ENCODE peak calls at places on chromosome 19, in ten cellular contexts. E is lower leg skin, R is astrocyte of the spinal cord, W is ascending aorta, A is cardiac fibroblast, Q is suprapubic skin, S is psoas muscle, I is SK-N-SH, M is adrenal gland, K is AG04449. C is an unnamed sample.

GRCh38 chr19:7224205-7224833 is 69.9 kb downstream of the INSR start:
- DNase-seq in R (no peak), A (peak; percentile 88), M (peak; percentile 63), K (no peak), W (no peak), Q (peak; percentile 83), E (peak; percentile 91), I (no peak), S (no peak), C (peak; percentile 79)

GRCh38 chr19:1467228-1467511 is 11.8 kb downstream of the C19orf25 start:
- DNase-seq in M (no peak), E (no peak), R (no peak), W (no peak), K (no peak), A (no peak), Q (no peak), I (no peak), S (no peak), C (no peak)

GRCh38 chr19:19628499-19629134 is 597 bp upstream of the LPAR2 start:
- DNase-seq in W (no peak), K (no peak), E (no peak), S (no peak), Q (no peak), A (peak; percentile 64), M (peak; percentile 75), R (peak; percentile 42), I (peak; percentile 95), C (no peak)

GRCh38 chr19:8116437-8117293 is 32.7 kb downstream of the FBN3 start:
- DNase-seq in E (no peak), Q (no peak), A (no peak), W (no peak), M (no peak), S (no peak), R (no peak), K (no peak), I (no peak), C (no peak)

GRCh38 chr19:41166888-41167804 is 25.9 kb upstream of the CYP2S1 start:
- DNase-seq in E (no peak), K (no peak), S (no peak), R (no peak), Q (no peak), A (no peak), W (no peak), I (no peak), M (no peak), C (no peak)

GRCh38 chr19:37304190-37304883 is 66.6 kb upstream of the ZNF527 start:
- DNase-seq in W (no peak), A (no peak), Q (no peak), E (peak; percentile 87), R (no peak), M (peak; percentile 62), S (peak; percentile 49), I (peak; percentile 73), K (no peak), C (no peak)

GRCh38 chr19:5022066-5022860 is 53.4 kb downstream of the KDM4B start:
- DNase-seq in K (no peak), A (no peak), E (no peak), I (no peak), W (no peak), Q (no peak), S (no peak), R (no peak), M (no peak), C (no peak)

GRCh38 chr19:54646331-54646841 is 16.1 kb downstream of the LILRB1 start:
- DNase-seq in K (no peak), R (no peak), M (no peak), E (peak; percentile 48), A (no peak), S (no peak), W (no peak), Q (no peak), I (no peak), C (no peak)

GRCh38 chr19:861756-862528 is 2.5 kb downstream of the CFD start:
- DNase-seq in K (no peak), S (no peak), R (peak; percentile 23), E (no peak), M (peak; percentile 76), W (no peak), Q (no peak), I (peak; percentile 95), A (peak; percentile 30), C (no peak)

GRCh38 chr19:1830568-1830967 is 17.7 kb downstream of the REXO1 start:
- DNase-seq in A (no peak), S (no peak), K (no peak), W (no peak), I (no peak), E (no peak), M (no peak), R (no peak), Q (no peak), C (no peak)

GRCh38 chr19:694481-695349 is 537 bp downstream of the PRSS57 start:
- DNase-seq in E (no peak), R (no peak), I (no peak), M (no peak), Q (no peak), A (no peak), K (no peak), S (no peak), W (no peak), C (no peak)

DNA sequence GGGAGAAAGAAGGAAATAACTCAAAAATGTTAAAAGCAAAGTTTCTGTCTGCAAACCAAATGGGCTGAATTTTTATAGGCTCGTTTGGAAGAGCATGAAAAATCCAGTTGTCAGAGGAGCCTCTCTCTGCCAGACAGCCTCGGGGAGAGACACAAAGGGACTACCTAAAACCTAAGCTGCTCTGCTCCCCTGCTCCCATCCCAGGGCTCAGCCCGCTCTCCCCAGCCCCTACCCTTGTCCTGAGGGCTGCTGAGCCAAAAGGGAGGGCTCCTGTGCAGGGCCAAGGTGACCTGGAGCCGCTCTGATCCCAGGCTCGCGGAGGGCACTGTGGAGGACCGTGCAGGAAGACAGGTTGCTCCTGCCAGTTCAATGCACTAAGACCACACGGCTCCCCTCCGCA is 96.7 kb upstream of the UQCRFS1 start:
- DNase-seq in Q (no peak), R (no peak), W (no peak), M (no peak), I (no peak), S (no peak), E (no peak), A (no peak), K (no peak), C (no peak)
- H3K4me3 ChIP-seq in Q (no peak overlapping the region), R (no peak overlapping the region), W (no peak overlapping the region), M (no peak overlapping the region), I (no peak overlapping the region), S (no peak overlapping the region), E (no peak overlapping the region), A (no peak overlapping the region), K (no peak overlapping the region), C (no peak overlapping the region)

GRCh38 chr19:29812881-29813275 is 1.1 kb downstream of the CCNE1 start:
- DNase-seq in I (no peak), E (no peak), Q (no peak), A (no peak), R (no peak), W (no peak), S (no peak), K (no peak), M (no peak), C (no peak)
- H3K4me3 ChIP-seq in I (peak overlapping the region; percentile 65), E (no peak overlapping the region), Q (peak overlapping the region; percentile 69), A (peak overlapping the region; percentile 32), R (peak overlapping the region; percentile 32), W (peak overlapping the region; percentile 75), S (peak overlapping the region; percentile 59), K (peak overlapping the region; percentile 54), M (no peak overlapping the region), C (peak overlapping the region; percentile 40)

GRCh38 chr19:45023048-45023447 is 15.8 kb upstream of the CLASRP start:
- DNase-seq in M (no peak), K (no peak), E (no peak), A (no peak), W (no peak), Q (no peak), I (no peak), S (no peak), R (no peak), C (no peak)
- H3K4me3 ChIP-seq in M (no peak overlapping the region), K (no peak overlapping the region), E (no peak overlapping the region), A (no peak overlapping the region), W (no peak overlapping the region), Q (no peak overlapping the region), I (no peak overlapping the region), S (no peak overlapping the region), R (no peak overlapping the region), C (no peak overlapping the region)

DNA sequence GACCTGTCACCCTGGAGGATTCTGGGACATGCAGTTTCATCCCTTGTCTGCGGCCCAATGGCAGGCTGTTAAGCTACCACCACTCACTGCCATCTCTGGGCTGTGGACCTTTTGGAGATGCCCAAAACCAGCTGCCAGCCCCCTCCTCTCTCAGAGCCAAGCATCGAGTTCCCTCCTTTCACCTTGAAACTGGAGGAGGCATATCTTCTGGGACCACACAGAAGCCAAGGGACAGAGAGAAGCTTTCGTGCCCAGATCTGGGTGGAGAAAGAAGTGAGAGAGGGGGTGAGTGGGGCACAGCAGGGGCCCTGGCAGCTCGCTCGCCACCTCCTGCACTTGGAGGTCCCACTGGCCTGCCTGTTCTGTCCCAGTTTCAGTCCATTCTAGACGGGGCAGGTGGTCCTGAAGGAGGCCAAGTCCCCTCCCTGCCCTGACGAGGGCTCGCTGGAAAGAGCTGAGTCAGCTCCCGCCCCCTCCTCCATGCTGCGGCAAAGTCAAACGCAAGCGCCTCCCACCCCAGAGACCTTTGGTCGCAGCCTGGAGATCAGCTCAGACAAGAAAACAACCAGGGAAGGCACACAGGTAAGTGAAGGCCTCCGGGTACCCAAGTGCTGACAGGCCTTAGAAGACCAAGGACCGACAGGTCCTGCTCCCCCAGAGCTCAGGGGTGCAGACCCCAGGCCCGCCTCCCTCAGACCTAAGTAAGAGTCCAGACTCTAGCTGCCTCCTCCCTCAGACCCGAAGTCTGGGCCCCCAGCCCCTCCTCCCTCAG is 3.8 kb downstream of the BCAT2 start:
- DNase-seq in M (no peak), K (no peak), I (peak; percentile 19), S (no peak), E (no peak), R (no peak), A (peak; percentile 59), W (no peak), Q (no peak), C (no peak)
- H3K4me3 ChIP-seq in M (no peak overlapping the region), K (no peak overlapping the region), I (no peak overlapping the region), S (no peak overlapping the region), E (no peak overlapping the region), R (no peak overlapping the region), A (no peak overlapping the region), W (no peak overlapping the region), Q (no peak overlapping the region), C (no peak overlapping the region)

DNA sequence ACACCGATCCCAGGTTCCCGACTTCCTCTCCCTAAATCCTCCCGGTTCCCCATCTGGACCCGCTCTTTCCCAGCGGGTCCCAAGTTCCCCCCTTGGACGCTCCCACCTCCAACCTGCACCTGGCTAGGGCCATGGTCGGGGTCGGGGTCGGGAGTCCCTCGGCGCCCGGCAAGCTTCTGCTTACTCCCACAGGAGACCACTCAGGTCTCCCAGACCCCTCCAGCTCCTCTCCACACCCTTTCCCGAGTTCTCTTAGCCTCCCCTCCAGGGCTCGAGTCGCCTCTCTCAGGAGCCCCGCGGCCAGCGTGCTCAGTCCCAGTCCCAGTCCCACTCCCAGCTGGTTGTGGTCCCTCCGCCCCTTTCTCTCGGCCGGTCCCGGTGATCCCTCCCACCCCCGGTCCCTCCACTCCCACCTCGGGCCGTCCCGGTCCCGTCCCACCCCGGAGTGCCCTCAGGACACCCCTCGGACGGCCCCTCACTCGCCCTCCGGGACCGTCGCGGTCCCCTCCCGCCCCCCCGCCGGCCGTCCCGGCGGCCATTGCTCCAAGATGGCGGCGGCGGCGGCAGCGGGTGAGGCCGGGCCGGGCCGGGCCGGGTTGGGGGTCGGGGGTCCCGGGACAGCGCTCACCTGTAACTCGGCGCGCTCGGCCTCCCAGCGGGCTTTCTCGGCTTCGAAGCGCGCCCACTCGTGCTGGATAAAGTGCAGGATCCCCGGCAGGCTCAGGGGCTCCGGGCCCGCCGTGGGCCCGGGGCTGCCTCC is at the start of gene FKRP:
- DNase-seq in Q (no peak), E (no peak), K (no peak), M (no peak), R (no peak), I (peak; percentile 86), S (no peak), A (no peak), W (no peak), C (no peak)
- H3K4me3 ChIP-seq in Q (peak within 1 kb of the TSS; percentile 86), E (peak within 1 kb of the TSS; percentile 85), K (peak within 1 kb of the TSS; percentile 91), M (no peak within 1 kb of the TSS), R (peak within 1 kb of the TSS; percentile 97), I (peak within 1 kb of the TSS; percentile 93), S (peak within 1 kb of the TSS; percentile 99), A (peak within 1 kb of the TSS; percentile 96), W (peak within 1 kb of the TSS; percentile 99), C (peak within 1 kb of the TSS; percentile 95)